ENCODE peak calls at places on chromosomes 16 and 17, in five cellular contexts. J, X, Z, G and P are unnamed samples.

GRCh38 chr17:80358131-80358530 is 56.8 kb upstream of the ENDOV start:
- DNase-seq in G (no peak), Z (no peak), J (no peak), X (no peak), P (no peak)

GRCh38 chr16:11410382-11411058 is 65.3 kb downstream of the RMI2 start:
- DNase-seq in Z (no peak), G (no peak), X (no peak), J (no peak), P (no peak)

GRCh38 chr16:57345666-57346204 is 12.8 kb upstream of the CCL22 start:
- DNase-seq in J (no peak), Z (no peak), X (peak), G (no peak), P (no peak)

GRCh38 chr16:51392651-51393187 is 241.6 kb upstream of the SALL1 start:
- DNase-seq in Z (no peak), X (no peak), J (no peak), G (no peak), P (no peak)

GRCh38 chr17:40472733-40473452 is 28.5 kb downstream of the TNS4 start:
- DNase-seq in J (no peak), Z (no peak), G (no peak), X (no peak), P (no peak)

GRCh38 chr17:82863941-82864720 is 24.3 kb upstream of the ZNF750 start:
- DNase-seq in G (peak), Z (no peak), X (peak), J (peak), P (peak)

GRCh38 chr16:24609740-24610420 is 70.5 kb downstream of the RBBP6 start:
- DNase-seq in J (peak), Z (peak), X (no peak), G (no peak), P (no peak)

GRCh38 chr16:58493756-58494431 is 6.0 kb upstream of the NDRG4 start:
- DNase-seq in Z (no peak), J (no peak), G (no peak), X (no peak), P (no peak)

GRCh38 chr16:24988593-24989338 is 26.4 kb downstream of the ARHGAP17 start:
- DNase-seq in J (peak), Z (no peak), G (peak), X (no peak), P (no peak)

GRCh38 chr16:1188781-1189189 is 35.9 kb downstream of the CACNA1H start:
- DNase-seq in X (peak), G (no peak), Z (no peak), J (peak), P (peak)

GRCh38 chr17:75277664-75278071 is 6.6 kb upstream of the MIF4GD start:
- DNase-seq in J (no peak), G (no peak), X (no peak), Z (no peak), P (no peak)

GRCh38 chr16:46897471-46897870 is 13.3 kb downstream of the GPT2 start:
- DNase-seq in Z (no peak), X (no peak), J (no peak), G (no peak), P (no peak)

GRCh38 chr17:79785900-79786810 is 8.2 kb downstream of the CBX2 start:
- DNase-seq in Z (no peak), X (no peak), G (no peak), J (no peak), P (no peak)

GRCh38 chr17:82358467-82359350 is at the start of gene TEX19:
- DNase-seq in Z (no peak), G (peak), X (no peak), J (no peak), P (no peak)

GRCh38 chr17:40694584-40694983 is 9.0 kb downstream of the KRT24 start:
- DNase-seq in G (no peak), X (no peak), J (no peak), Z (no peak), P (no peak)

GRCh38 chr16:75264531-75264998 is 13.1 kb upstream of the BCAR1 start:
- DNase-seq in G (no peak), J (no peak), X (no peak), Z (no peak), P (no peak)

GRCh38 chr17:29289852-29290251 is 4.1 kb downstream of the NUFIP2 start:
- DNase-seq in G (no peak), X (no peak), J (no peak), Z (no peak), P (peak)